ENCODE peak calls at places on chromosomes 13 and 19, in five cellular contexts. C is tibial artery, Y is thoracic aorta, U is left ventricle myocardium inferior, I is SJCRH30. B is an unnamed sample.

GRCh38 chr19:33005440-33005839 is 33.4 kb downstream of the FAAP24 start:
- DNase-seq in C (no peak), Y (no peak), U (no peak), I (no peak), B (no peak)

GRCh38 chr19:45443462-45444317 is 20.0 kb upstream of the ERCC1 start:
- DNase-seq in Y (peak), I (peak), C (peak), U (peak), B (peak)

GRCh38 chr19:43950834-43951626 is at the start of gene ZNF221:
- DNase-seq in I (peak), C (peak), Y (peak), U (peak), B (peak)

GRCh38 chr19:42277821-42278809 is 9.1 kb downstream of the CIC start:
- DNase-seq in U (no peak), C (no peak), Y (no peak), I (peak), B (no peak)

GRCh38 chr13:111177081-111177711 is 62.1 kb downstream of the ARHGEF7 start:
- DNase-seq in I (peak), U (peak), Y (no peak), C (peak), B (no peak)

GRCh38 chr13:53160211-53160610 is 131.6 kb downstream of the OLFM4 start:
- DNase-seq in U (no peak), Y (no peak), I (peak), C (no peak), B (no peak)

GRCh38 chr19:42421101-42421500 is 6.1 kb downstream of the LIPE start:
- DNase-seq in I (no peak), C (no peak), U (no peak), Y (no peak), B (no peak)

GRCh38 chr19:30649934-30650614 is 277.9 kb downstream of the ZNF536 start:
- DNase-seq in Y (no peak), U (no peak), I (peak), C (no peak), B (no peak)

GRCh38 chr13:33204130-33204927 is 81.2 kb downstream of the STARD13 start:
- DNase-seq in C (peak), I (no peak), U (peak), Y (peak), B (no peak)

GRCh38 chr13:33206425-33206824 is 79.1 kb downstream of the STARD13 start:
- DNase-seq in Y (no peak), U (no peak), C (no peak), I (peak), B (no peak)

GRCh38 chr13:33205804-33206221 is 79.7 kb downstream of the STARD13 start:
- DNase-seq in I (peak), C (peak), Y (no peak), U (no peak), B (no peak)

GRCh38 chr13:33206945-33207615 is 78.5 kb downstream of the STARD13 start:
- DNase-seq in C (no peak), Y (no peak), U (no peak), I (no peak), B (no peak)

DNA sequence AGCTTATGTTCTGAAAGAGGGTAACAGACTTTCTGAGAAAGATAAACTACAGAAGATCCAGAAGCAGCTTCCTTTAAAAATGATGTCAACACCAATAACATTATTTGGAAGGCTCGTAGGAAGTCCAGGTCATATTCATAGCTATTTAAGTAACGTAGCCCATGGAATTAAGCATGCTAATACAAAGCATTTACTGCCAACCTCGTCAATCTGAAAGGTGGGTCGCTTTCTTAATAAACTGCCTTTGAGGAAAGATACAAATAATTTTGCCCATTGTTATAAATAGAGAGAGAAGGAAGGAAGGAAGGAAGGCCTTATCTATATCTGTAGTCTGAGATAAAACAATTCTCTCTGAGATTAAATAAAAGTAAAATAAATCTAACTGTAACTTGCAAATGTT is 80.3 kb downstream of the STARD13 start:
- DNase-seq in I (no peak), Y (no peak), U (no peak), C (no peak), B (no peak)
- H3K4me3 ChIP-seq in I (no peak), Y (peak), U (peak), C (peak), B (no peak)

GRCh38 chr19:15575406-15575805 is 39.6 kb upstream of the CYP4F8 start:
- DNase-seq in U (no peak), C (no peak), I (no peak), Y (no peak), B (no peak)
- H3K27ac ChIP-seq in U (no peak), C (no peak), I (no peak), Y (no peak), B (no peak)

DNA sequence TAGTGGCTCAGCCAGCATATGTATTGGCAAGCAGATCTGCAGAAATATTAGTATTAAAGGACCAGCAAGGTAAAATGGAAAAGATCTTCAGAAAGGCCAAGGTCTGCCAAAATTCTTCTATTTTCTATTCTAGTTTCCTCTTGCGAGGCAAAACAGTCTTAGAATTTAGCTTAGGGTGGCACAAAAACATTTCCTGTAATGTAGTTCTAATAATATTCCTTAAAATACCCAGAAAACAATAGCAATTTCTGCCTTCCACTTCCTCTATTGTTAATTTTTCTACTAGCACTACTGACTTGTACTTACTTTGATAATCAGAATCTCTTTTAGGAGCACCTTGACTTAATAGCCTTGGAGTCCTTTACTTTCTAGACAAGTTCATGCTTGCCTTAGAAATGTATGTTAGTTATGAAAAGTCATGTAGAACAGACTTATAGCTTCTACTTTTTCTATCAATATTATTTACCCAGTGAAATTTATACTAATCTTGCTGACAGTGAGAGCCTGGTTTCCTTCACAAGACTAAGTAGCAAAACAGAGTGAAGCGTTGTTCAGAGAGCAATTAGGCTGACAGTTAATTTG is 23.8 kb upstream of the LPAR6 start:
- DNase-seq in Y (no peak), C (no peak), I (no peak), U (no peak), B (no peak)
- H3K4me3 ChIP-seq in Y (peak), C (no peak), I (no peak), U (peak), B (no peak)

GRCh38 chr19:1199531-1199930 is 6.0 kb upstream of the STK11 start:
- DNase-seq in I (no peak), U (no peak), Y (no peak), C (no peak), B (no peak)
- H3K27ac ChIP-seq in I (no peak), U (no peak), Y (no peak), C (no peak), B (no peak)

DNA sequence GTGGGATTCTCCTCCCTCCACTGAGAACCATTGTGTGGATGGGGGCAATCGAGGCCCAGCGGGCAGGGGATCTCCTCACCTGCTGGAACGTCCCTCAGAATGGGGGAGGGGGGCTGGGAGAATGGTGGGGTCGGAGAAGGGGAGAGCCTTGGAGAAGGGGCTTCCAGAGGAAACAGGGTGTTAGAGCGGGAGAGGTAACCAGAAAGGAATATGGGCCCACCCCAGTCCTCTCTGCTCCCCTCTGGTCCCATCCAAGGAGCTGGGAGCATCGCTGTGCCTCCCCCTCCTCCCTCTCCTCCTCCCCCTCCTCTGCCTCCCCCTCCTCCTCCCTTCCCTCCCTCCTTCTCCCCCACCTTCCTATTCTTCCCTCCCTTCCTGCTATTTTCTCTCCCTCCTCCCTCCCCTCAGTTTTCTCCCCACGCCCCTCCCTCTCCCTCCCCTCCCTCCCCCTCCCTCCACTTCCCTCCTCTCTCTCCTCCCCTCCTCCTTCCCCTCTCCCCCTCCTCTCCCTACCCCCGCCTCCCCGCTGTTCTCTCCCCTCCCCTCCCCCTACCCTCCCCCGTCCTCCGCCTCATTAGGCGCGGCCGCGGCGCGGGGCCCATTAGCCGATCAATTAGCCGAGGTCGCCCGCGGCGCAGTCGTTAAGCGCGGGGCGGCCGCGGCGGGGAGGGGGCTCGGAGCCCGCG is 15.5 kb downstream of the TLE5 start:
- DNase-seq in C (no peak), I (no peak), Y (no peak), U (no peak), B (no peak)
- H3K4me3 ChIP-seq in C (peak), I (no peak), Y (peak), U (peak), B (no peak)